ENCODE peak calls at places on chromosomes 12 and 14, in ten cellular contexts. One of them, this sample, is unnamed.

GRCh38 chr14:79162833-79163232 is 992.7 kb downstream of the NRXN3 start:
- DNase-seq in NCI-H1092 treated with DMSO at 0.1 percent for 48 hours: no peak
- DNase-seq in NCI-H2171: no peak
- DNase-seq in CMK: no peak
- DNase-seq in heart right ventricle: no peak
- DNase-seq in endothelial cell of umbilical vein: no peak
- DNase-seq in type B pancreatic cell: no peak
- DNase-seq in H9: no peak
- DNase-seq in CD8-positive, alpha-beta T cell: no peak
- DNase-seq in fibroblast of pulmonary artery: no peak
- DNase-seq in this sample: no peak

GRCh38 chr12:104605685-104606084 is 148.9 kb downstream of the CHST11 start:
- DNase-seq in NCI-H1092 treated with DMSO at 0.1 percent for 48 hours: no peak
- DNase-seq in NCI-H2171: no peak
- DNase-seq in CMK: no peak
- DNase-seq in heart right ventricle: peak
- DNase-seq in endothelial cell of umbilical vein: no peak
- DNase-seq in type B pancreatic cell: no peak
- DNase-seq in H9: peak
- DNase-seq in CD8-positive, alpha-beta T cell: no peak
- DNase-seq in fibroblast of pulmonary artery: peak
- DNase-seq in this sample: no peak

GRCh38 chr12:86727151-86727550 is 471.0 kb upstream of the MGAT4C start:
- DNase-seq in NCI-H1092 treated with DMSO at 0.1 percent for 48 hours: peak
- DNase-seq in NCI-H2171: no peak
- DNase-seq in CMK: no peak
- DNase-seq in heart right ventricle: no peak
- DNase-seq in endothelial cell of umbilical vein: peak
- DNase-seq in type B pancreatic cell: no peak
- DNase-seq in H9: no peak
- DNase-seq in CD8-positive, alpha-beta T cell: no peak
- DNase-seq in fibroblast of pulmonary artery: peak
- DNase-seq in this sample: peak

GRCh38 chr12:27528788-27529187 is 4.8 kb downstream of the PPFIBP1 start:
- DNase-seq in NCI-H1092 treated with DMSO at 0.1 percent for 48 hours: no peak
- DNase-seq in NCI-H2171: no peak
- DNase-seq in CMK: no peak
- DNase-seq in heart right ventricle: no peak
- DNase-seq in endothelial cell of umbilical vein: no peak
- DNase-seq in type B pancreatic cell: no peak
- DNase-seq in H9: no peak
- DNase-seq in CD8-positive, alpha-beta T cell: no peak
- DNase-seq in fibroblast of pulmonary artery: no peak
- DNase-seq in this sample: no peak

GRCh38 chr14:54763761-54764160 is 138.9 kb downstream of the GCH1 start:
- DNase-seq in NCI-H1092 treated with DMSO at 0.1 percent for 48 hours: no peak
- DNase-seq in NCI-H2171: no peak
- DNase-seq in CMK: no peak
- DNase-seq in heart right ventricle: no peak
- DNase-seq in endothelial cell of umbilical vein: no peak
- DNase-seq in type B pancreatic cell: no peak
- DNase-seq in H9: no peak
- DNase-seq in CD8-positive, alpha-beta T cell: no peak
- DNase-seq in fibroblast of pulmonary artery: no peak
- DNase-seq in this sample: no peak

GRCh38 chr14:44625098-44625497 is 118.0 kb upstream of the FSCB start:
- DNase-seq in NCI-H1092 treated with DMSO at 0.1 percent for 48 hours: no peak
- DNase-seq in NCI-H2171: no peak
- DNase-seq in CMK: no peak
- DNase-seq in heart right ventricle: no peak
- DNase-seq in endothelial cell of umbilical vein: no peak
- DNase-seq in type B pancreatic cell: no peak
- DNase-seq in H9: no peak
- DNase-seq in CD8-positive, alpha-beta T cell: no peak
- DNase-seq in fibroblast of pulmonary artery: no peak
- DNase-seq in this sample: no peak

GRCh38 chr12:12528361-12529092 is 34.1 kb downstream of the DUSP16 start:
- DNase-seq in NCI-H1092 treated with DMSO at 0.1 percent for 48 hours: no peak
- DNase-seq in NCI-H2171: no peak
- DNase-seq in CMK: no peak
- DNase-seq in heart right ventricle: no peak
- DNase-seq in endothelial cell of umbilical vein: peak
- DNase-seq in type B pancreatic cell: no peak
- DNase-seq in H9: no peak
- DNase-seq in CD8-positive, alpha-beta T cell: no peak
- DNase-seq in fibroblast of pulmonary artery: no peak
- DNase-seq in this sample: no peak

GRCh38 chr12:62438098-62438692 is 28.4 kb upstream of the MON2 start:
- DNase-seq in NCI-H1092 treated with DMSO at 0.1 percent for 48 hours: peak
- DNase-seq in NCI-H2171: no peak
- DNase-seq in CMK: peak
- DNase-seq in heart right ventricle: no peak
- DNase-seq in endothelial cell of umbilical vein: peak
- DNase-seq in type B pancreatic cell: no peak
- DNase-seq in H9: no peak
- DNase-seq in CD8-positive, alpha-beta T cell: peak
- DNase-seq in fibroblast of pulmonary artery: peak
- DNase-seq in this sample: peak

GRCh38 chr14:29810657-29811056 is 117.0 kb downstream of the PRKD1 start:
- DNase-seq in NCI-H1092 treated with DMSO at 0.1 percent for 48 hours: peak
- DNase-seq in NCI-H2171: no peak
- DNase-seq in CMK: no peak
- DNase-seq in heart right ventricle: no peak
- DNase-seq in endothelial cell of umbilical vein: peak
- DNase-seq in type B pancreatic cell: no peak
- DNase-seq in H9: no peak
- DNase-seq in CD8-positive, alpha-beta T cell: no peak
- DNase-seq in fibroblast of pulmonary artery: peak
- DNase-seq in this sample: peak

GRCh38 chr14:89312937-89313336 is 104.1 kb downstream of the FOXN3 start:
- DNase-seq in NCI-H1092 treated with DMSO at 0.1 percent for 48 hours: no peak
- DNase-seq in NCI-H2171: no peak
- DNase-seq in CMK: no peak
- DNase-seq in heart right ventricle: no peak
- DNase-seq in endothelial cell of umbilical vein: no peak
- DNase-seq in type B pancreatic cell: no peak
- DNase-seq in H9: no peak
- DNase-seq in CD8-positive, alpha-beta T cell: no peak
- DNase-seq in fibroblast of pulmonary artery: no peak
- DNase-seq in this sample: no peak

GRCh38 chr12:106089935-106090334 is 48.8 kb downstream of the NUAK1 start:
- DNase-seq in NCI-H1092 treated with DMSO at 0.1 percent for 48 hours: no peak
- DNase-seq in NCI-H2171: no peak
- DNase-seq in CMK: no peak
- DNase-seq in heart right ventricle: no peak
- DNase-seq in endothelial cell of umbilical vein: no peak
- DNase-seq in type B pancreatic cell: no peak
- DNase-seq in H9: no peak
- DNase-seq in CD8-positive, alpha-beta T cell: no peak
- DNase-seq in fibroblast of pulmonary artery: no peak
- DNase-seq in this sample: no peak

GRCh38 chr12:1367731-1368285 is 226.6 kb downstream of the FBXL14 start:
- DNase-seq in NCI-H1092 treated with DMSO at 0.1 percent for 48 hours: no peak
- DNase-seq in NCI-H2171: no peak
- DNase-seq in CMK: no peak
- DNase-seq in heart right ventricle: no peak
- DNase-seq in endothelial cell of umbilical vein: no peak
- DNase-seq in type B pancreatic cell: no peak
- DNase-seq in H9: no peak
- DNase-seq in CD8-positive, alpha-beta T cell: no peak
- DNase-seq in fibroblast of pulmonary artery: no peak
- DNase-seq in this sample: no peak

GRCh38 chr14:23118506-23119361 is at the start of gene CEBPE:
- DNase-seq in NCI-H1092 treated with DMSO at 0.1 percent for 48 hours: no peak
- DNase-seq in NCI-H2171: no peak
- DNase-seq in CMK: no peak
- DNase-seq in heart right ventricle: no peak
- DNase-seq in endothelial cell of umbilical vein: no peak
- DNase-seq in type B pancreatic cell: no peak
- DNase-seq in H9: no peak
- DNase-seq in CD8-positive, alpha-beta T cell: no peak
- DNase-seq in fibroblast of pulmonary artery: no peak
- DNase-seq in this sample: no peak

GRCh38 chr12:94114166-94114565 is 34.2 kb upstream of the PLXNC1 start:
- DNase-seq in NCI-H1092 treated with DMSO at 0.1 percent for 48 hours: no peak
- DNase-seq in NCI-H2171: no peak
- DNase-seq in CMK: no peak
- DNase-seq in heart right ventricle: no peak
- DNase-seq in endothelial cell of umbilical vein: no peak
- DNase-seq in type B pancreatic cell: no peak
- DNase-seq in H9: no peak
- DNase-seq in CD8-positive, alpha-beta T cell: no peak
- DNase-seq in fibroblast of pulmonary artery: no peak
- DNase-seq in this sample: no peak

GRCh38 chr12:14252697-14253096 is 112.8 kb upstream of the ATF7IP start:
- DNase-seq in NCI-H1092 treated with DMSO at 0.1 percent for 48 hours: no peak
- DNase-seq in NCI-H2171: no peak
- DNase-seq in CMK: no peak
- DNase-seq in heart right ventricle: no peak
- DNase-seq in endothelial cell of umbilical vein: no peak
- DNase-seq in type B pancreatic cell: no peak
- DNase-seq in H9: no peak
- DNase-seq in CD8-positive, alpha-beta T cell: no peak
- DNase-seq in fibroblast of pulmonary artery: no peak
- DNase-seq in this sample: no peak

GRCh38 chr14:30138517-30138916 is 210.9 kb upstream of the PRKD1 start:
- DNase-seq in NCI-H1092 treated with DMSO at 0.1 percent for 48 hours: no peak
- DNase-seq in NCI-H2171: no peak
- DNase-seq in CMK: no peak
- DNase-seq in heart right ventricle: no peak
- DNase-seq in endothelial cell of umbilical vein: no peak
- DNase-seq in type B pancreatic cell: no peak
- DNase-seq in H9: no peak
- DNase-seq in CD8-positive, alpha-beta T cell: no peak
- DNase-seq in fibroblast of pulmonary artery: no peak
- DNase-seq in this sample: no peak

GRCh38 chr14:50601405-50601804 is 41.5 kb downstream of the ATL1 start:
- DNase-seq in NCI-H1092 treated with DMSO at 0.1 percent for 48 hours: no peak
- DNase-seq in NCI-H2171: no peak
- DNase-seq in CMK: no peak
- DNase-seq in heart right ventricle: no peak
- DNase-seq in endothelial cell of umbilical vein: no peak
- DNase-seq in type B pancreatic cell: no peak
- DNase-seq in H9: no peak
- DNase-seq in CD8-positive, alpha-beta T cell: no peak
- DNase-seq in fibroblast of pulmonary artery: peak
- DNase-seq in this sample: no peak

GRCh38 chr12:47121146-47121545 is 41.4 kb upstream of the AMIGO2 start:
- DNase-seq in NCI-H1092 treated with DMSO at 0.1 percent for 48 hours: no peak
- DNase-seq in NCI-H2171: no peak
- DNase-seq in CMK: no peak
- DNase-seq in heart right ventricle: no peak
- DNase-seq in endothelial cell of umbilical vein: no peak
- DNase-seq in type B pancreatic cell: no peak
- DNase-seq in H9: no peak
- DNase-seq in CD8-positive, alpha-beta T cell: no peak
- DNase-seq in fibroblast of pulmonary artery: peak
- DNase-seq in this sample: no peak

GRCh38 chr14:105087308-105087962 is 22.2 kb upstream of the GPR132 start:
- DNase-seq in NCI-H1092 treated with DMSO at 0.1 percent for 48 hours: no peak
- DNase-seq in NCI-H2171: peak
- DNase-seq in CMK: no peak
- DNase-seq in heart right ventricle: peak
- DNase-seq in endothelial cell of umbilical vein: no peak
- DNase-seq in type B pancreatic cell: no peak
- DNase-seq in H9: peak
- DNase-seq in CD8-positive, alpha-beta T cell: no peak
- DNase-seq in fibroblast of pulmonary artery: peak
- DNase-seq in this sample: no peak

GRCh38 chr12:54588110-54588831 is at the start of gene PPP1R1A:
- DNase-seq in NCI-H1092 treated with DMSO at 0.1 percent for 48 hours: no peak
- DNase-seq in NCI-H2171: no peak
- DNase-seq in CMK: no peak
- DNase-seq in heart right ventricle: peak
- DNase-seq in endothelial cell of umbilical vein: no peak
- DNase-seq in type B pancreatic cell: no peak
- DNase-seq in H9: peak
- DNase-seq in CD8-positive, alpha-beta T cell: no peak
- DNase-seq in fibroblast of pulmonary artery: no peak
- DNase-seq in this sample: no peak

GRCh38 chr12:97300921-97301320 is 161.7 kb upstream of the RMST start:
- DNase-seq in NCI-H1092 treated with DMSO at 0.1 percent for 48 hours: no peak
- DNase-seq in NCI-H2171: no peak
- DNase-seq in CMK: no peak
- DNase-seq in heart right ventricle: no peak
- DNase-seq in endothelial cell of umbilical vein: no peak
- DNase-seq in type B pancreatic cell: no peak
- DNase-seq in H9: no peak
- DNase-seq in CD8-positive, alpha-beta T cell: no peak
- DNase-seq in fibroblast of pulmonary artery: no peak
- DNase-seq in this sample: no peak

GRCh38 chr12:32080435-32080834 is 26.2 kb upstream of the BICD1 start:
- DNase-seq in NCI-H1092 treated with DMSO at 0.1 percent for 48 hours: no peak
- DNase-seq in NCI-H2171: no peak
- DNase-seq in CMK: no peak
- DNase-seq in heart right ventricle: no peak
- DNase-seq in endothelial cell of umbilical vein: no peak
- DNase-seq in type B pancreatic cell: no peak
- DNase-seq in H9: no peak
- DNase-seq in CD8-positive, alpha-beta T cell: no peak
- DNase-seq in fibroblast of pulmonary artery: no peak
- DNase-seq in this sample: no peak

GRCh38 chr12:6093764-6094163 is 30.7 kb downstream of the VWF start:
- DNase-seq in NCI-H1092 treated with DMSO at 0.1 percent for 48 hours: no peak
- DNase-seq in NCI-H2171: no peak
- DNase-seq in CMK: no peak
- DNase-seq in heart right ventricle: no peak
- DNase-seq in endothelial cell of umbilical vein: no peak
- DNase-seq in type B pancreatic cell: no peak
- DNase-seq in H9: no peak
- DNase-seq in CD8-positive, alpha-beta T cell: no peak
- DNase-seq in fibroblast of pulmonary artery: no peak
- DNase-seq in this sample: no peak

GRCh38 chr12:124321040-124321481 is 26.2 kb downstream of the RFLNA start:
- DNase-seq in NCI-H1092 treated with DMSO at 0.1 percent for 48 hours: no peak
- DNase-seq in NCI-H2171: peak
- DNase-seq in CMK: peak
- DNase-seq in heart right ventricle: peak
- DNase-seq in endothelial cell of umbilical vein: peak
- DNase-seq in type B pancreatic cell: no peak
- DNase-seq in H9: peak
- DNase-seq in CD8-positive, alpha-beta T cell: peak
- DNase-seq in fibroblast of pulmonary artery: peak
- DNase-seq in this sample: no peak

GRCh38 chr14:54108481-54109471 is 152.2 kb upstream of the BMP4 start:
- DNase-seq in NCI-H1092 treated with DMSO at 0.1 percent for 48 hours: no peak
- DNase-seq in NCI-H2171: no peak
- DNase-seq in CMK: no peak
- DNase-seq in heart right ventricle: no peak
- DNase-seq in endothelial cell of umbilical vein: peak
- DNase-seq in type B pancreatic cell: no peak
- DNase-seq in H9: no peak
- DNase-seq in CD8-positive, alpha-beta T cell: no peak
- DNase-seq in fibroblast of pulmonary artery: peak
- DNase-seq in this sample: no peak

GRCh38 chr12:122371475-122372045 is 50.9 kb downstream of the CLIP1 start:
- DNase-seq in NCI-H1092 treated with DMSO at 0.1 percent for 48 hours: no peak
- DNase-seq in NCI-H2171: no peak
- DNase-seq in CMK: no peak
- DNase-seq in heart right ventricle: no peak
- DNase-seq in endothelial cell of umbilical vein: peak
- DNase-seq in type B pancreatic cell: no peak
- DNase-seq in H9: no peak
- DNase-seq in CD8-positive, alpha-beta T cell: no peak
- DNase-seq in fibroblast of pulmonary artery: no peak
- DNase-seq in this sample: no peak

GRCh38 chr12:105523164-105524057 is 192.9 kb downstream of the C12orf75 start:
- DNase-seq in NCI-H1092 treated with DMSO at 0.1 percent for 48 hours: no peak
- DNase-seq in NCI-H2171: no peak
- DNase-seq in CMK: no peak
- DNase-seq in heart right ventricle: peak
- DNase-seq in endothelial cell of umbilical vein: peak
- DNase-seq in type B pancreatic cell: peak
- DNase-seq in H9: no peak
- DNase-seq in CD8-positive, alpha-beta T cell: no peak
- DNase-seq in fibroblast of pulmonary artery: peak
- DNase-seq in this sample: no peak

GRCh38 chr12:132384916-132385315 is 55.5 kb upstream of the GALNT9 start:
- DNase-seq in NCI-H1092 treated with DMSO at 0.1 percent for 48 hours: no peak
- DNase-seq in NCI-H2171: no peak
- DNase-seq in CMK: no peak
- DNase-seq in heart right ventricle: no peak
- DNase-seq in endothelial cell of umbilical vein: no peak
- DNase-seq in type B pancreatic cell: no peak
- DNase-seq in H9: no peak
- DNase-seq in CD8-positive, alpha-beta T cell: no peak
- DNase-seq in fibroblast of pulmonary artery: no peak
- DNase-seq in this sample: no peak

This sample was measured in NCI-H2029 treated with DMSO at 0.1 percent for 48 hours.